ENCODE peak calls at places on chromosomes 16 and 17, in ten cellular contexts. L is stomach, W is body of pancreas, A is tibial nerve, Q is adrenal gland, O is thyroid gland, E is A549, X is Peyer's patch, Z is sigmoid colon, N is ovary. S is an unnamed sample. For H3K9me3, the result is how much of the 10 kb centered on the place peaks cover.

GRCh38 chr17:38464723-38465419 is 36.6 kb downstream of the ARHGAP23 start:
- DNase-seq in X (peak), Q (peak), N (peak), O (peak), E (peak), L (peak), Z (peak), A (peak), W (peak), S (peak)

GRCh38 chr17:17564896-17565295 is 26.6 kb downstream of the PEMT start:
- DNase-seq in Q (no peak), Z (no peak), O (no peak), A (no peak), X (no peak), N (no peak), W (no peak), L (no peak), E (no peak), S (no peak)

GRCh38 chr17:46727572-46728348 is 90.7 kb downstream of the WNT3 start:
- DNase-seq in A (no peak), L (no peak), Q (no peak), X (no peak), W (no peak), Z (no peak), N (no peak), O (no peak), E (no peak), S (no peak)

GRCh38 chr17:57862990-57863667 is 13.3 kb upstream of the MRPS23 start:
- DNase-seq in N (peak), A (no peak), E (no peak), Z (peak), Q (no peak), X (no peak), L (no peak), W (no peak), O (no peak), S (no peak)

GRCh38 chr16:49194499-49195260 is 87.0 kb downstream of the CBLN1 start:
- DNase-seq in Q (no peak), O (no peak), A (no peak), N (no peak), W (no peak), E (no peak), Z (no peak), X (no peak), L (no peak), S (no peak)

GRCh38 chr17:80743181-80743771 is 198.6 kb downstream of the RPTOR start:
- DNase-seq in O (peak), E (no peak), X (no peak), W (no peak), A (no peak), Q (peak), Z (no peak), L (no peak), N (no peak), S (no peak)

GRCh38 chr17:83046759-83047478 is 32.5 kb upstream of the METRNL start:
- DNase-seq in A (no peak), L (no peak), W (no peak), Z (peak), N (no peak), Q (peak), E (no peak), O (no peak), X (peak), S (no peak)

GRCh38 chr17:38707678-38708351 is 2.7 kb downstream of the MLLT6 start:
- DNase-seq in A (no peak), E (no peak), L (no peak), Z (no peak), O (no peak), N (no peak), Q (no peak), X (no peak), W (no peak), S (no peak)

GRCh38 chr17:50875074-50875473 is 8.9 kb upstream of the TOB1 start:
- DNase-seq in A (no peak), Q (no peak), E (no peak), N (no peak), L (no peak), W (no peak), X (no peak), O (no peak), Z (no peak), S (no peak)

GRCh38 chr17:80443916-80444708 is 29.1 kb downstream of the ENDOV start:
- DNase-seq in Z (no peak), Q (no peak), A (no peak), W (no peak), E (no peak), N (no peak), O (no peak), X (no peak), L (no peak), S (no peak)

GRCh38 chr16:82583415-82583814 is 43.4 kb upstream of the CDH13 start:
- DNase-seq in L (no peak), A (no peak), O (no peak), E (no peak), W (no peak), X (no peak), N (no peak), Z (no peak), Q (no peak), S (no peak)

GRCh38 chr16:14640538-14640937 is 7.8 kb downstream of the BFAR start:
- DNase-seq in Z (no peak), E (no peak), W (peak), A (no peak), N (no peak), X (peak), Q (no peak), O (no peak), L (no peak), S (no peak)

GRCh38 chr17:19448341-19449268 is 37.6 kb downstream of the RNF112 start:
- DNase-seq in X (peak), A (no peak), L (no peak), N (no peak), Z (peak), Q (peak), W (peak), O (no peak), E (no peak), S (peak)

GRCh38 chr17:38870259-38871165 is 654 bp downstream of the LASP1 start:
- DNase-seq in Z (peak), A (peak), L (peak), O (peak), E (peak), W (peak), N (peak), X (peak), Q (peak), S (peak)

GRCh38 chr17:17090642-17091103 is 48.4 kb downstream of the MPRIP start:
- DNase-seq in Z (peak), Q (no peak), O (no peak), X (peak), L (peak), A (peak), W (peak), E (no peak), N (no peak), S (peak)

GRCh38 chr17:51029568-51030463 is 90.9 kb downstream of the SPAG9 start:
- DNase-seq in Z (no peak), W (no peak), X (no peak), A (no peak), L (no peak), Q (no peak), E (no peak), O (no peak), N (no peak), S (no peak)

GRCh38 chr17:82490512-82491195 is 28.9 kb upstream of the FOXK2 start:
- DNase-seq in W (no peak), L (no peak), E (no peak), X (no peak), O (no peak), N (peak), A (no peak), Z (no peak), Q (no peak), S (no peak)

GRCh38 chr17:58531661-58532554 is 17.5 kb upstream of the MTMR4 start:
- DNase-seq in O (peak), E (no peak), Z (peak), X (peak), N (peak), W (peak), Q (peak), L (peak), A (no peak), S (peak)

GRCh38 chr16:79874391-79874790 is 273.9 kb upstream of the MAF start:
- DNase-seq in X (peak), N (no peak), Z (peak), L (no peak), E (no peak), O (peak), W (no peak), A (no peak), Q (no peak), S (no peak)

GRCh38 chr16:79871906-79872305 is 271.4 kb upstream of the MAF start:
- DNase-seq in A (no peak), L (no peak), X (no peak), E (no peak), N (no peak), W (no peak), Q (no peak), O (peak), Z (no peak), S (no peak)

GRCh38 chr16:79873825-79874224 is 273.3 kb upstream of the MAF start:
- DNase-seq in O (no peak), W (no peak), Q (no peak), L (no peak), Z (no peak), X (no peak), A (no peak), E (no peak), N (no peak), S (no peak)

GRCh38 chr16:79876332-79876730 is 275.8 kb upstream of the MAF start:
- DNase-seq in W (no peak), O (no peak), Q (no peak), L (no peak), Z (no peak), A (no peak), X (no peak), E (no peak), N (no peak), S (no peak)
- H3K9me3 ChIP-seq in W (under half), O (under half), Q (under half), L (under half), Z (under half), A (under half), X (under half), E (under half), N (under half), S (under half)

GRCh38 chr17:44968225-44969143 is at the start of gene C1QL1:
- DNase-seq in N (peak), X (peak), Z (peak), O (peak), W (peak), A (peak), E (peak), Q (peak), L (peak), S (peak)
- TF ChIP-seq POLR2A in N (no peak), X (no peak), Z (no peak), O (peak), W (no peak), A (no peak), E (peak), Q (no peak), L (no peak), S (no peak)

DNA sequence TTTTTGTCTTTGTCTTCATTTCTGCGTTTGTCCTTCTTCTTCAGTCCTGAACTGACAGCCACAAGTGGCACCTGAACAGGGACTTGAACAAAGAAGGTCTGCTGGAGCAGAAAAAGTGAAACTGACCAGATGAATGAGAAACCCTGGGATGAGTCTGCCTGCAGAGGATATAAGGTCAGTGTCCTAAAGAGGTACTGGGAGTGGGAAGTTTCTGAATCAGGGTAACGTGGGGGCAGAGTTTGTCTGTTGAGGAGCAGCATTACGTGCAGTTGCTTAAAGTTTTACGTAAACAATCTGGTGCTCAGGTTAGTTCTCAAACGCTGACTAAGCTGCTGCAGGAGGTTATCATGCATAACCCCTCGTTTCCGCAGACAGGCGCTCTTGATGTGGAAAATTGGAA is 2057.6 kb downstream of the TP53TG3F start:
- DNase-seq in W (no peak), A (no peak), Q (no peak), N (no peak), O (no peak), L (no peak), X (no peak), Z (no peak), E (no peak), S (no peak)
- H3K9me3 ChIP-seq in W (under half), A (under half), Q (under half), N (under half), O (under half), L (under half), X (under half), Z (under half), E (under half), S (under half)

DNA sequence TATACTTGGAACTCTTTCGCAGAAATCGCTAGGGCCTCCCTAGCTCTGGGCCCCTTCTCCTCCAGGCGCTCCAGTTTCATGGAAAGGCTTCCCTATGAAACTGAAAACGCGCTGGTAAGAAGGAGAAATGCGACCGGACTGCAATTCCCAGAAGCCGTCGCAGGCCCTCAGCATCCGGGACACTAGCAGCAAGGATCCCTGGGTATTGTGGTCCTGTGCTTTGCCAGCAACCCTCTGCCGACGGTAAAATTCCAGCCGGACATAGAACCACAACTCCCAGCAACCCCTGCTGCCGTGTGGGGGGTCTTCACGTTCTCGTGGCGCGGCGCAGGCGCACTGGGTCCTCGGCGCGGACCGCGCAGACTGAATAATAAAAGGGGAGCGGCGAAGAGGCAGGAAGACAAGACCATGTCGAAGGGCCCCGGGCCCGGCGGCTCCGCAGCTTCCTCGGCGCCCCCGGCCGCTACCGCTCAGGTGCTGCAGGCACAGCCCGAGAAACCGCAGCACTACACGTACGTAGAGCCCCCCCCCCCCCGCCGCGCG is at the start of gene UNK:
- DNase-seq in L (peak), E (peak), Z (peak), A (peak), X (peak), Q (peak), N (peak), O (peak), W (peak), S (peak)
- TF ChIP-seq POLR2A in L (no peak), E (no peak), Z (peak), A (peak), X (peak), Q (peak), N (peak), O (peak), W (peak), S (peak)

DNA sequence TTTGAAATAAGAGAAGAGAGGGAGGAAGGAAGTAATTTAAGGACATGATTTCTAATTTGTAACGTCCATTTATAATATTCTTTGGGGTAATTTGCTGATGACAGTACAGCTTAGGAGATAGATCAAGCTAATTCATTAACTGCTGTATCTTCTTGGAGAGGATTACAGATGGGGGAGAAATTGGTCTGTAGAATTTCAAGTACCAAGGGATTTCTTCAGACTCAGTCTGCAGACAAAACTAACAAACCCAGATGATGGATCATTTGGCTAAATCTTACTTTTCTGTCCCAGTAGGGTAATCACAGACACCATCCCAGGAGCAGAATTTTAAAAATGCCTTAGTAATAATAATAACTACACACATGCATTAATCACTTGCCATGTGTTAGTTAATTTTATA is 711.8 kb downstream of the KCNJ2 start:
- DNase-seq in W (no peak), N (no peak), L (no peak), A (no peak), X (no peak), E (no peak), Z (no peak), O (no peak), Q (no peak), S (no peak)
- H3K9me3 ChIP-seq in W (under half), N (under half), L (under half), A (under half), X (under half), E (under half), Z (under half), O (under half), Q (under half), S (under half)

GRCh38 chr16:30996324-30996999 is 11.5 kb downstream of the HSD3B7 start:
- DNase-seq in A (no peak), Z (no peak), X (peak), O (no peak), E (peak), N (no peak), Q (no peak), L (no peak), W (no peak), S (no peak)
- TF ChIP-seq POLR2A in A (no peak), Z (no peak), X (no peak), O (no peak), E (no peak), N (no peak), Q (no peak), L (no peak), W (no peak), S (no peak)

DNA sequence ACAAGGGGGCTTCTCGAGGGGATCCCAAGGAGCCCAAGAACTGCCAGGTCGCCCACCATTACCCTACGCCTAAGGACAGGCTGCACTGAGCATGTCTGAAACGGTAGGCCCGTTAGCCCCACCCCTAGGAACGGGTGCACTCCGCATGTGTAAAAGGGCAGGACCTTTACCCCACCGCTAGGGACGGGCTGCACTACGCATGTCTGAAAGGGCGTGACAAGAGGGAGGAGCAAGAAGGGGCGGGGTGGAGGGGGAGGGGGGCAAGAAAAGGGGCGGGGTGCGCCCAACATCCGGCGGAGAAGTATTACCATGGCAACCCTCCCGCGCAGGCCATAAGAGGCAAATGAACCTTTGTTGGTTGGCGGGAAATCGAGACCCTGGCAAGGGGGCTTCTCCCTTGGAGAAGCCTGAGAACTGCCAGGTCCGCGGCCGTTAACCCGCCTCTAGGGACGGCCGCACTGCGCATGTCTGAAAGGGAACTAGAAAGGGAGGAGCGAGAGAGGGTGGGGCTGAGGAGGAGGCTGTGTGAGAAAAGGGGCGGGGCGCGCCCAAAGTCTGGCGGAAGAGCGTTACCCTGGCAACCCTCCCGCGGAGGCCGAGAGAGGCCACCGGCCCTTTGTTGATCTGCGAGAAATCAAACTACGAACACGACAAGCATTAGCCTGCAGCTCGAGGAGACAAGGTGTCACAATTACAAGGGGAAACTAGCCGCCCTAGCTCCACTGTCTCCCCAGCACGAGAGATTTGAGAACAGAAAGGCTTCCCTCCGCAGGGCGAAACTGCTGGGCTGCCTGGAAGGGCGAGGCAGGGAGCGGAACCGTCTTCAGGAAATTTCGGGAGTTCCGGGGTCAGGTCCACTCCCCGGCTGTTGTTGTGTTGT is 2046.8 kb downstream of the TP53TG3F start:
- DNase-seq in X (no peak), N (no peak), L (no peak), Q (no peak), A (no peak), W (peak), O (no peak), Z (no peak), E (peak), S (no peak)
- H3K9me3 ChIP-seq in X (under half), N (under half), L (under half), Q (under half), A (under half), W (under half), O (under half), Z (under half), E (under half), S (under half)